ENCODE peak calls at places on chromosome 17, in ten cellular contexts. H is H54, L is IMR-90, D is uterus, M is gastrocnemius medialis, I is endothelial cell of umbilical vein, Z is stomach, N is ovary, O is tibial nerve, J is adrenal gland. V is an unnamed sample.

GRCh38 chr17:79042421-79043190 is 18.6 kb downstream of the C1QTNF1 start:
- DNase-seq in H (peak), L (peak), D (peak), M (peak), I (no peak), Z (peak), N (peak), O (peak), J (peak), V (peak)

GRCh38 chr17:29789186-29790170 is 140.6 kb downstream of the SSH2 start:
- DNase-seq in H (no peak), L (no peak), D (no peak), M (no peak), I (no peak), Z (no peak), N (no peak), O (no peak), J (no peak), V (no peak)

GRCh38 chr17:80870401-80870800 is 121.2 kb upstream of the CHMP6 start:
- DNase-seq in H (no peak), L (no peak), D (no peak), M (no peak), I (no peak), Z (no peak), N (no peak), O (no peak), J (no peak), V (no peak)

GRCh38 chr17:16121915-16122314 is 93.4 kb downstream of the NCOR1 start:
- DNase-seq in H (no peak), L (peak), D (no peak), M (no peak), I (no peak), Z (no peak), N (no peak), O (no peak), J (no peak), V (no peak)

GRCh38 chr17:56913000-56913866 is 616 bp downstream of the TRIM25 start:
- DNase-seq in H (peak), L (no peak), D (no peak), M (no peak), I (peak), Z (no peak), N (no peak), O (no peak), J (no peak), V (peak)

GRCh38 chr17:20008242-20009051 is 712 bp upstream of the SPECC1 start:
- DNase-seq in H (peak), L (no peak), D (peak), M (no peak), I (no peak), Z (no peak), N (peak), O (no peak), J (no peak), V (peak)

GRCh38 chr17:61833536-61834203 is 29.7 kb downstream of the BRIP1 start:
- DNase-seq in H (peak), L (peak), D (no peak), M (no peak), I (peak), Z (no peak), N (no peak), O (no peak), J (no peak), V (no peak)

GRCh38 chr17:56679148-56679766 is 85.8 kb downstream of the NOG start:
- DNase-seq in H (peak), L (peak), D (no peak), M (no peak), I (peak), Z (no peak), N (no peak), O (no peak), J (no peak), V (peak)

GRCh38 chr17:79942011-79942405 is 93.7 kb downstream of the TBC1D16 start:
- DNase-seq in H (no peak), L (no peak), D (peak), M (no peak), I (no peak), Z (no peak), N (peak), O (no peak), J (no peak), V (no peak)

GRCh38 chr17:65774787-65775186 is 213.3 kb upstream of the AXIN2 start:
- DNase-seq in H (no peak), L (no peak), D (no peak), M (no peak), I (peak), Z (no peak), N (no peak), O (no peak), J (no peak), V (no peak)

GRCh38 chr17:10622610-10623485 is 34.3 kb downstream of the MYH3 start:
- DNase-seq in H (no peak), L (no peak), D (no peak), M (no peak), I (no peak), Z (no peak), N (no peak), O (no peak), J (no peak), V (no peak)

GRCh38 chr17:17681744-17682292 is 560 bp downstream of the RAI1 start:
- DNase-seq in H (no peak), L (no peak), D (peak), M (no peak), I (no peak), Z (no peak), N (peak), O (no peak), J (no peak), V (peak)

GRCh38 chr17:17681187-17681743 is at the start of gene RAI1:
- DNase-seq in H (peak), L (peak), D (peak), M (peak), I (peak), Z (peak), N (peak), O (no peak), J (peak), V (peak)

GRCh38 chr17:17682293-17682736 is 1.1 kb downstream of the RAI1 start:
- DNase-seq in H (peak), L (no peak), D (peak), M (no peak), I (peak), Z (peak), N (no peak), O (no peak), J (no peak), V (peak)

GRCh38 chr17:17683710-17684365 is 2.6 kb downstream of the RAI1 start:
- DNase-seq in H (no peak), L (no peak), D (no peak), M (no peak), I (no peak), Z (no peak), N (no peak), O (no peak), J (no peak), V (no peak)

GRCh38 chr17:17682737-17683675 is 1.7 kb downstream of the RAI1 start:
- DNase-seq in H (no peak), L (peak), D (peak), M (peak), I (peak), Z (peak), N (peak), O (no peak), J (peak), V (peak)
- TF ChIP-seq POLR2A in H (peak), L (peak), D (no peak), M (no peak), I (peak), Z (no peak), N (peak), O (peak), J (no peak), V (peak)

GRCh38 chr17:82370471-82371332 is 863 bp upstream of the UTS2R start:
- DNase-seq in H (no peak), L (no peak), D (no peak), M (no peak), I (no peak), Z (no peak), N (no peak), O (no peak), J (no peak), V (no peak)

GRCh38 chr17:82369211-82369610 is 2.4 kb upstream of the UTS2R start:
- DNase-seq in H (no peak), L (no peak), D (no peak), M (no peak), I (no peak), Z (no peak), N (no peak), O (no peak), J (no peak), V (no peak)

GRCh38 chr17:82365586-82366295 is 5.8 kb upstream of the UTS2R start:
- DNase-seq in H (no peak), L (no peak), D (no peak), M (no peak), I (no peak), Z (no peak), N (no peak), O (no peak), J (no peak), V (no peak)

GRCh38 chr17:82366749-82367148 is 4.8 kb upstream of the UTS2R start:
- DNase-seq in H (no peak), L (no peak), D (no peak), M (no peak), I (no peak), Z (no peak), N (no peak), O (no peak), J (no peak), V (no peak)

GRCh38 chr17:82367724-82368524 is 3.6 kb upstream of the UTS2R start:
- DNase-seq in H (no peak), L (peak), D (no peak), M (no peak), I (no peak), Z (no peak), N (no peak), O (no peak), J (no peak), V (no peak)
- TF ChIP-seq POLR2A in H (no peak), L (no peak), D (no peak), M (no peak), I (no peak), Z (no peak), N (no peak), O (no peak), J (no peak), V (no peak)

DNA sequence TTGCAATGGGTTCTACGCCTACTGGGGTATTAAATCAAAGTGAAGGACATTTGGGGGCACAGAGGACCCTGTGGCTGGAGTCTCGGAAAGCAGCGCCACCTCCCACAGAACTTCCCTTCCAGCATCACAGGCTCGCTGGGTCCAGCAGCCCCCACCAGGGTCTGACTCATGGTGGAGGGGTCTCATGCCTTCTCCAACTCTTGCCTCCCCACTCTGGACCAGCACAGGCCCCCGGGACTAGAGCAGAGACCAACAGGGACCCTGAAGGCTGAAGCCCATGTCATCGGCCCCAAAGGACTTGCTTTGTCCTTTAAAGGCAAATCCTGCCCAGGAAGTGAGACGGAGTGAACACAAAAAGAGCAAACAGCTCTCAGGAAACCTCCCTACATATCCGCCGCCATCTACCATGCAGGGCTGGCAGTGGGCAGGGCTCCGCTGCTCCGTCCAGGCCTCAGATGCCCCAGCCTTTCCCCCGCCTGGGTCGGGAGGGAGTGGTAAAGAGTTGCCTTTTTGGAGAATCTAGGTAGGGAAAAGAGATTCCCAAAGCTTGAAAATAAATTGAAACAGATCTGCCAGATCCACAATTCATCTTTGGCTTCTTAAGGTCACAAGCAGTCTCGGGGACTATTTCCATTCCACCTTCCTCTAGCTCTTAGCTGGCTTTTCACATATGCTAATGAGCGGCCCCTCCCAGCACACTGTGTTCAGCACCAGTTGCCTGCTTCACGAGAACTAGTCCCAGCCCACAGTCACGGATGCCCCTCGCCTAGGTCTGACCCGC is 2.1 kb upstream of the GPRC5C start:
- DNase-seq in H (no peak), L (no peak), D (no peak), M (peak), I (no peak), Z (peak), N (peak), O (no peak), J (no peak), V (no peak)
- TF ChIP-seq POLR2A in H (no peak), L (no peak), D (no peak), M (peak), I (no peak), Z (no peak), N (no peak), O (peak), J (no peak), V (no peak)

GRCh38 chr17:8209909-8210760 is at the start of gene AURKB:
- DNase-seq in H (peak), L (peak), D (peak), M (peak), I (peak), Z (peak), N (peak), O (peak), J (peak), V (peak)
- TF ChIP-seq POLR2A in H (peak), L (peak), D (no peak), M (no peak), I (peak), Z (no peak), N (no peak), O (no peak), J (no peak), V (peak)

GRCh38 chr17:28744104-28744801 is 442 bp downstream of the TRAF4 start:
- DNase-seq in H (no peak), L (peak), D (peak), M (no peak), I (peak), Z (peak), N (peak), O (no peak), J (no peak), V (peak)

GRCh38 chr17:28746611-28747045 is 2.8 kb downstream of the TRAF4 start:
- DNase-seq in H (no peak), L (no peak), D (no peak), M (peak), I (peak), Z (peak), N (peak), O (no peak), J (no peak), V (no peak)

GRCh38 chr17:28744802-28745051 is 916 bp downstream of the TRAF4 start:
- DNase-seq in H (no peak), L (no peak), D (no peak), M (no peak), I (no peak), Z (no peak), N (no peak), O (no peak), J (no peak), V (peak)

GRCh38 chr17:28745777-28746473 is 2.1 kb downstream of the TRAF4 start:
- DNase-seq in H (peak), L (no peak), D (no peak), M (no peak), I (no peak), Z (peak), N (peak), O (no peak), J (peak), V (no peak)

GRCh38 chr17:28745052-28745776 is 1.4 kb downstream of the TRAF4 start:
- DNase-seq in H (no peak), L (peak), D (peak), M (no peak), I (peak), Z (peak), N (peak), O (peak), J (peak), V (peak)
- TF ChIP-seq POLR2A in H (peak), L (no peak), D (peak), M (no peak), I (peak), Z (peak), N (no peak), O (peak), J (no peak), V (no peak)

DNA sequence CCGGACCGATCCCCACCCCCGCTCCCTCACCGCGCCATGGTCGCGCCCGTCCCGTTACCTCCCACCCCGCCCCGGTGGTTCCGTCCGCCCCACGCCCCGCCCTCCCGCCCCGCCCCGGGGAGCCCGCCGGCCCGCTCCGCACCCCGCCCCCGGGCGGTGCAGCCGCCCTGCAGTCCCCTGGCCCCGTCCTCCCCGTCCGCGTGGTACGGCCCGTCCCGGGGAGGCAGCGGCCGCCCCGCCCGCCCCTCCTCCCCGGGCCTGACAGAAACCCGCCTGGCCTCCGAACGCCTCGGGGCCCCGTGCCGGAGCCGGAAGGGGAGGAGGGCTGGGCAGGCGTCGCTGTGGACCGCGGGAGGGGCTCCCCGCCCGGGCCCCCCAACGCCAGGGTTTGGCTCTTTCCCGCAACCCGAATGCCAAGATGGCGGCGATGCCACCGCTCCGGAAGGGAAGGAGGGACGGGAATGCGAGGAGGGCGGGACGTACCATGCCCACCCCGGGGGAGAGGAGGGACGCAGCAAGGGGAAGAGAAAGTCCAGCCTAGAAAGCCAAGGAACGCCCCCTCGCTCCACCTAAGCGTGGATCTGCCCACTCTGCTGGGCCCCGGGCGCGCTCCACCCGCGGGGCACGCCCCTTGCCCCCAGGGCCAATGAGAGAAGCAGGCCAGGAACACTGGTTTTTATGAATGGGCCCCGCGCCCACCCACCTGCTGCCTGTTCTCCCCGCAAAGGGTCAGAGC is at the start of gene PIP4K2B:
- DNase-seq in H (peak), L (peak), D (peak), M (peak), I (peak), Z (peak), N (peak), O (peak), J (peak), V (peak)
- TF ChIP-seq POLR2A in H (peak), L (peak), D (peak), M (peak), I (peak), Z (no peak), N (peak), O (peak), J (peak), V (peak)

DNA sequence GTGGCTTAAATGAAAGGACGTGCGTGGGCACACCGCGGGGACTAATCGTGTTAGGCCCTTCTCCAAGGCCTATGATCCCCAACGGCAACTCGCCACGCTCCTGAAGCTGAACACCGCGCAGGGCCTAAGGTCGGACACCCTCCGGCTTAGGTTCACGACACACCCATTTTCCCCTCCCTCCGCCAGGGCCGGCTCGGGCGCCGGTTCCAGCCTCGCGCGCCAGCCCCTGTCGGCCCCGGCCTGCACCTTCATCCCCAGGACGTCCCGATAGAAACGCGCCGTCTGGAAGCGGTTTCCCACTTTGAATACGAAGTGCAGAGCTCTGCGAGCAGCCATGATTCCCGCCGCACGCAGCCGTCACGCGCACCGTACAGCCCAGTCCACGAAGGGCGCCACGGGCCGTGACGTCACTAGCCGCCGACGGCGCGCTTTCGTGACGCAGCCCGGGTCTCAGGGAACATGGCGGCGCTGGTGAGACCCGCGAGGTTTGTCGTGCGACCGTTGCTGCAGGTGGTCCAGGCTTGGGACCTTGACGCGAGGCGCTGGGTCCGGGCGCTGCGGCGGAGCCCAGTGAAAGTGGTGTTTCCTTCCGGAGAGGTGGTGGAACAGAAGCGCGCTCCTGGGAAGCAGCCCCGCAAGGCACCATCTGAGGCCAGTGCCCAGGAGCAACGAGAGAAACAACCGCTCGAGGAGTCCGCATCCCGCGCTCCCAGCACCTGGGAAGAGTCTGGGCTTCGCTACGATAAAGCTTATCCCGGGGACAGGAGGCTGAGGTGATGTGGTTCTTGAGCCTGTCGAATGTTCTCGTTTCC is at the start of the genes GLOD4 and MRM3:
- DNase-seq in H (peak), L (peak), D (peak), M (peak), I (peak), Z (peak), N (peak), O (peak), J (peak), V (peak)
- TF ChIP-seq POLR2A in H (peak), L (peak), D (peak), M (peak), I (peak), Z (no peak), N (peak), O (peak), J (peak), V (peak)